ENCODE peak calls at places on chromosomes 13 and 19, in nine cellular contexts. One of them, this sample, is unnamed.

GRCh38 chr19:4374451-4375163 is 25.7 kb downstream of the SH3GL1 start:
- DNase-seq in dorsolateral prefrontal cortex: no peak
- DNase-seq in heart left ventricle: peak
- DNase-seq in IMR-90: peak
- DNase-seq in effector memory CD4-positive, alpha-beta T cell: no peak
- DNase-seq in cardiac muscle cell: peak
- DNase-seq in pancreas: no peak
- DNase-seq in tibial artery: peak
- DNase-seq in AG04450: no peak
- DNase-seq in this sample: peak

GRCh38 chr19:14954071-14954655 is 12.9 kb downstream of the OR7C2 start:
- DNase-seq in dorsolateral prefrontal cortex: no peak
- DNase-seq in heart left ventricle: no peak
- DNase-seq in IMR-90: no peak
- DNase-seq in effector memory CD4-positive, alpha-beta T cell: no peak
- DNase-seq in cardiac muscle cell: no peak
- DNase-seq in pancreas: no peak
- DNase-seq in tibial artery: no peak
- DNase-seq in AG04450: no peak
- DNase-seq in this sample: no peak

GRCh38 chr13:31199849-31200635 is at the start of gene B3GLCT:
- DNase-seq in dorsolateral prefrontal cortex: peak
- DNase-seq in heart left ventricle: peak
- DNase-seq in IMR-90: peak
- DNase-seq in effector memory CD4-positive, alpha-beta T cell: peak
- DNase-seq in cardiac muscle cell: peak
- DNase-seq in pancreas: peak
- DNase-seq in tibial artery: peak
- DNase-seq in AG04450: peak
- DNase-seq in this sample: peak

GRCh38 chr19:35549174-35549788 is 3.9 kb downstream of the TMEM147 start:
- DNase-seq in dorsolateral prefrontal cortex: peak
- DNase-seq in heart left ventricle: peak
- DNase-seq in IMR-90: peak
- DNase-seq in effector memory CD4-positive, alpha-beta T cell: peak
- DNase-seq in cardiac muscle cell: peak
- DNase-seq in pancreas: no peak
- DNase-seq in tibial artery: no peak
- DNase-seq in AG04450: no peak
- DNase-seq in this sample: peak

GRCh38 chr13:48448285-48448962 is 35.5 kb upstream of the LPAR6 start:
- DNase-seq in dorsolateral prefrontal cortex: no peak
- DNase-seq in heart left ventricle: no peak
- DNase-seq in IMR-90: no peak
- DNase-seq in effector memory CD4-positive, alpha-beta T cell: no peak
- DNase-seq in cardiac muscle cell: no peak
- DNase-seq in pancreas: no peak
- DNase-seq in tibial artery: no peak
- DNase-seq in AG04450: no peak
- DNase-seq in this sample: no peak

GRCh38 chr13:110813646-110814624 is 100.4 kb downstream of the ING1 start:
- DNase-seq in dorsolateral prefrontal cortex: no peak
- DNase-seq in heart left ventricle: no peak
- DNase-seq in IMR-90: no peak
- DNase-seq in effector memory CD4-positive, alpha-beta T cell: no peak
- DNase-seq in cardiac muscle cell: no peak
- DNase-seq in pancreas: no peak
- DNase-seq in tibial artery: peak
- DNase-seq in AG04450: no peak
- DNase-seq in this sample: no peak

GRCh38 chr19:30036154-30037129 is 94.4 kb downstream of the URI1 start:
- DNase-seq in dorsolateral prefrontal cortex: no peak
- DNase-seq in heart left ventricle: no peak
- DNase-seq in IMR-90: peak
- DNase-seq in effector memory CD4-positive, alpha-beta T cell: no peak
- DNase-seq in cardiac muscle cell: no peak
- DNase-seq in pancreas: no peak
- DNase-seq in tibial artery: no peak
- DNase-seq in AG04450: no peak
- DNase-seq in this sample: peak

GRCh38 chr19:38361633-38362075 is 12.7 kb upstream of the PSMD8 start:
- DNase-seq in dorsolateral prefrontal cortex: peak
- DNase-seq in heart left ventricle: peak
- DNase-seq in IMR-90: peak
- DNase-seq in effector memory CD4-positive, alpha-beta T cell: peak
- DNase-seq in cardiac muscle cell: peak
- DNase-seq in pancreas: peak
- DNase-seq in tibial artery: peak
- DNase-seq in AG04450: no peak
- DNase-seq in this sample: peak

GRCh38 chr13:107819071-107819470 is 396.3 kb downstream of the LIG4 start:
- DNase-seq in dorsolateral prefrontal cortex: no peak
- DNase-seq in heart left ventricle: no peak
- DNase-seq in IMR-90: no peak
- DNase-seq in effector memory CD4-positive, alpha-beta T cell: no peak
- DNase-seq in cardiac muscle cell: no peak
- DNase-seq in pancreas: no peak
- DNase-seq in tibial artery: no peak
- DNase-seq in AG04450: no peak
- DNase-seq in this sample: no peak

GRCh38 chr13:19586904-19587634 is 25.7 kb upstream of the TPTE2 start:
- DNase-seq in dorsolateral prefrontal cortex: no peak
- DNase-seq in heart left ventricle: no peak
- DNase-seq in IMR-90: peak
- DNase-seq in effector memory CD4-positive, alpha-beta T cell: peak
- DNase-seq in cardiac muscle cell: peak
- DNase-seq in pancreas: no peak
- DNase-seq in tibial artery: no peak
- DNase-seq in AG04450: no peak
- DNase-seq in this sample: peak

GRCh38 chr13:69324109-69324886 is 783.3 kb upstream of the ATXN8OS start:
- DNase-seq in dorsolateral prefrontal cortex: no peak
- DNase-seq in heart left ventricle: no peak
- DNase-seq in IMR-90: no peak
- DNase-seq in effector memory CD4-positive, alpha-beta T cell: no peak
- DNase-seq in cardiac muscle cell: no peak
- DNase-seq in pancreas: no peak
- DNase-seq in tibial artery: no peak
- DNase-seq in AG04450: no peak
- DNase-seq in this sample: peak

GRCh38 chr13:25493930-25494707 is 122.3 kb downstream of the ATP8A2 start:
- DNase-seq in dorsolateral prefrontal cortex: no peak
- DNase-seq in heart left ventricle: no peak
- DNase-seq in IMR-90: no peak
- DNase-seq in effector memory CD4-positive, alpha-beta T cell: no peak
- DNase-seq in cardiac muscle cell: no peak
- DNase-seq in pancreas: no peak
- DNase-seq in tibial artery: no peak
- DNase-seq in AG04450: no peak
- DNase-seq in this sample: no peak

GRCh38 chr13:77009011-77009410 is 17.1 kb downstream of the CLN5 start:
- DNase-seq in dorsolateral prefrontal cortex: no peak
- DNase-seq in heart left ventricle: no peak
- DNase-seq in IMR-90: peak
- DNase-seq in effector memory CD4-positive, alpha-beta T cell: no peak
- DNase-seq in cardiac muscle cell: no peak
- DNase-seq in pancreas: no peak
- DNase-seq in tibial artery: no peak
- DNase-seq in AG04450: no peak
- DNase-seq in this sample: no peak

GRCh38 chr19:58474291-58474996 is 1.7 kb upstream of the ZNF446 start:
- DNase-seq in dorsolateral prefrontal cortex: no peak
- DNase-seq in heart left ventricle: no peak
- DNase-seq in IMR-90: peak
- DNase-seq in effector memory CD4-positive, alpha-beta T cell: no peak
- DNase-seq in cardiac muscle cell: peak
- DNase-seq in pancreas: no peak
- DNase-seq in tibial artery: no peak
- DNase-seq in AG04450: peak
- DNase-seq in this sample: peak

DNA sequence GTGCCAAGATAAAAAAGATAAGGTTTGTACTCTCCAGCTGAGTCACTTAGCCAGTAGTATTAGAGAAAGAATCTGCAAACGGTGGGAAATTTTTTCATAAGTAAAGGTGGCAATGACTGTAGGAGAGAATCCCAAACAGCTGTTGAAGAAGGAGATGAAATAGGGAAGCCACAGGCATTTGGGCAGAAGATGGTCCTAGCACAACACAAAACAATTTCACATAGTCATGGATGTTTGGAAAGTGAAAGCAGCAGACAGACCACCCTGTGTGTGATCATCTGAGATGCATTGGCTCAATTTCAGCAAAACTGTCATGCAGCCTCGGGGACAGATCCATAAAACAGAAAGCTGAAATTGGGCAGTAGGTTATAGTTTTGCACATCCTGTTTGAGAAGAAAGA is 2832.4 kb downstream of the PCDH9 start:
- DNase-seq in dorsolateral prefrontal cortex: no peak
- DNase-seq in heart left ventricle: no peak
- DNase-seq in IMR-90: peak
- DNase-seq in effector memory CD4-positive, alpha-beta T cell: no peak
- DNase-seq in cardiac muscle cell: peak
- DNase-seq in pancreas: no peak
- DNase-seq in tibial artery: no peak
- DNase-seq in AG04450: no peak
- DNase-seq in this sample: peak
- H3K4me3 ChIP-seq in dorsolateral prefrontal cortex: no peak
- H3K4me3 ChIP-seq in heart left ventricle: no peak
- H3K4me3 ChIP-seq in IMR-90: no peak
- H3K4me3 ChIP-seq in effector memory CD4-positive, alpha-beta T cell: no peak
- H3K4me3 ChIP-seq in cardiac muscle cell: no peak
- H3K4me3 ChIP-seq in pancreas: no peak
- H3K4me3 ChIP-seq in tibial artery: no peak
- H3K4me3 ChIP-seq in AG04450: no peak
- H3K4me3 ChIP-seq in this sample: no peak

GRCh38 chr19:22918221-22918620 is 84.8 kb downstream of the ZNF728 start:
- DNase-seq in dorsolateral prefrontal cortex: no peak
- DNase-seq in heart left ventricle: no peak
- DNase-seq in IMR-90: no peak
- DNase-seq in effector memory CD4-positive, alpha-beta T cell: no peak
- DNase-seq in cardiac muscle cell: no peak
- DNase-seq in pancreas: no peak
- DNase-seq in tibial artery: no peak
- DNase-seq in AG04450: no peak
- DNase-seq in this sample: no peak

GRCh38 chr19:22914646-22915045 is 82.6 kb downstream of the ZNF723 start:
- DNase-seq in dorsolateral prefrontal cortex: no peak
- DNase-seq in heart left ventricle: no peak
- DNase-seq in IMR-90: no peak
- DNase-seq in effector memory CD4-positive, alpha-beta T cell: no peak
- DNase-seq in cardiac muscle cell: no peak
- DNase-seq in pancreas: no peak
- DNase-seq in tibial artery: no peak
- DNase-seq in AG04450: no peak
- DNase-seq in this sample: no peak

DNA sequence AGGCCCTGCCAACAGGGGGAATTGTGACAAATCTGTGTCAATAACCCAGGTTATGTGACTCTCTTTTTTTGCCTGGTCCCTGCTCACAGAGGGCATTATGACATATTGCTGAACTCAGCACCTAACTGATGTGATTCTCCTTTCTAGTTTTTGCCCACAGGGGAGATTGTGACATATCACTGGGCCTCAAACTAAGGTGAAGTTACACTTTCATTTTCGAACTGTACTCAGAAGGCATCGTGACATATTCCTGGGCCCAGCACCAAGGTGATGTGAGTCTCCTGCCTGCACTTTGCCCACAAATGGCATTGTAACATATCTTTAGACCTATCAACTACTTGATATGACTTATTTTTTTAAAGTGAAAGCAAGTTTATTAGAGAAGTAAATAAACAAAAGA is 83.0 kb downstream of the ZNF728 start:
- DNase-seq in dorsolateral prefrontal cortex: no peak
- DNase-seq in heart left ventricle: no peak
- DNase-seq in IMR-90: no peak
- DNase-seq in effector memory CD4-positive, alpha-beta T cell: no peak
- DNase-seq in cardiac muscle cell: no peak
- DNase-seq in pancreas: no peak
- DNase-seq in tibial artery: no peak
- DNase-seq in AG04450: no peak
- DNase-seq in this sample: no peak
- H3K4me3 ChIP-seq in dorsolateral prefrontal cortex: no peak
- H3K4me3 ChIP-seq in heart left ventricle: no peak
- H3K4me3 ChIP-seq in IMR-90: no peak
- H3K4me3 ChIP-seq in effector memory CD4-positive, alpha-beta T cell: no peak
- H3K4me3 ChIP-seq in cardiac muscle cell: no peak
- H3K4me3 ChIP-seq in pancreas: no peak
- H3K4me3 ChIP-seq in tibial artery: no peak
- H3K4me3 ChIP-seq in AG04450: no peak
- H3K4me3 ChIP-seq in this sample: no peak

GRCh38 chr19:47423203-47423882 is 4.0 kb upstream of the MEIS3 start:
- DNase-seq in dorsolateral prefrontal cortex: no peak
- DNase-seq in heart left ventricle: no peak
- DNase-seq in IMR-90: no peak
- DNase-seq in effector memory CD4-positive, alpha-beta T cell: no peak
- DNase-seq in cardiac muscle cell: no peak
- DNase-seq in pancreas: no peak
- DNase-seq in tibial artery: no peak
- DNase-seq in AG04450: no peak
- DNase-seq in this sample: no peak

GRCh38 chr19:47430041-47430802 is 10.9 kb upstream of the MEIS3 start:
- DNase-seq in dorsolateral prefrontal cortex: no peak
- DNase-seq in heart left ventricle: no peak
- DNase-seq in IMR-90: peak
- DNase-seq in effector memory CD4-positive, alpha-beta T cell: no peak
- DNase-seq in cardiac muscle cell: peak
- DNase-seq in pancreas: no peak
- DNase-seq in tibial artery: no peak
- DNase-seq in AG04450: no peak
- DNase-seq in this sample: peak

GRCh38 chr19:47428177-47428894 is 9.0 kb upstream of the MEIS3 start:
- DNase-seq in dorsolateral prefrontal cortex: peak
- DNase-seq in heart left ventricle: peak
- DNase-seq in IMR-90: peak
- DNase-seq in effector memory CD4-positive, alpha-beta T cell: peak
- DNase-seq in cardiac muscle cell: peak
- DNase-seq in pancreas: peak
- DNase-seq in tibial artery: peak
- DNase-seq in AG04450: peak
- DNase-seq in this sample: peak

GRCh38 chr19:47429140-47429793 is 9.9 kb upstream of the MEIS3 start:
- DNase-seq in dorsolateral prefrontal cortex: no peak
- DNase-seq in heart left ventricle: no peak
- DNase-seq in IMR-90: no peak
- DNase-seq in effector memory CD4-positive, alpha-beta T cell: no peak
- DNase-seq in cardiac muscle cell: no peak
- DNase-seq in pancreas: no peak
- DNase-seq in tibial artery: no peak
- DNase-seq in AG04450: no peak
- DNase-seq in this sample: no peak

GRCh38 chr19:47427241-47428176 is 8.2 kb upstream of the MEIS3 start:
- DNase-seq in dorsolateral prefrontal cortex: peak
- DNase-seq in heart left ventricle: peak
- DNase-seq in IMR-90: peak
- DNase-seq in effector memory CD4-positive, alpha-beta T cell: peak
- DNase-seq in cardiac muscle cell: peak
- DNase-seq in pancreas: peak
- DNase-seq in tibial artery: no peak
- DNase-seq in AG04450: no peak
- DNase-seq in this sample: peak
- H3K4me3 ChIP-seq in dorsolateral prefrontal cortex: peak
- H3K4me3 ChIP-seq in heart left ventricle: no peak
- H3K4me3 ChIP-seq in IMR-90: peak
- H3K4me3 ChIP-seq in effector memory CD4-positive, alpha-beta T cell: peak
- H3K4me3 ChIP-seq in cardiac muscle cell: peak
- H3K4me3 ChIP-seq in pancreas: no peak
- H3K4me3 ChIP-seq in tibial artery: no peak
- H3K4me3 ChIP-seq in AG04450: peak
- H3K4me3 ChIP-seq in this sample: peak

GRCh38 chr19:17842663-17843313 is 5.0 kb downstream of the JAK3 start:
- DNase-seq in dorsolateral prefrontal cortex: peak
- DNase-seq in heart left ventricle: no peak
- DNase-seq in IMR-90: no peak
- DNase-seq in effector memory CD4-positive, alpha-beta T cell: no peak
- DNase-seq in cardiac muscle cell: no peak
- DNase-seq in pancreas: no peak
- DNase-seq in tibial artery: no peak
- DNase-seq in AG04450: no peak
- DNase-seq in this sample: no peak
- H3K4me3 ChIP-seq in dorsolateral prefrontal cortex: peak
- H3K4me3 ChIP-seq in heart left ventricle: peak
- H3K4me3 ChIP-seq in IMR-90: peak
- H3K4me3 ChIP-seq in effector memory CD4-positive, alpha-beta T cell: no peak
- H3K4me3 ChIP-seq in cardiac muscle cell: no peak
- H3K4me3 ChIP-seq in pancreas: no peak
- H3K4me3 ChIP-seq in tibial artery: peak
- H3K4me3 ChIP-seq in AG04450: peak
- H3K4me3 ChIP-seq in this sample: peak

This sample was measured in choroid plexus epithelial cell.